ENCODE peak calls at places on chromosomes 5 and 9, in five cellular contexts. A, Z, N, R and V are unnamed samples.

GRCh38 chr9:18185196-18185595 is 288.8 kb upstream of the ADAMTSL1 start:
- DNase-seq in A (no peak), Z (no peak), N (no peak), R (no peak), V (no peak)

GRCh38 chr9:78707481-78707977 is 410.6 kb downstream of the PSAT1 start:
- DNase-seq in A (no peak), Z (no peak), N (peak), R (no peak), V (no peak)

GRCh38 chr5:78591972-78592700 is 56.4 kb downstream of the LHFPL2 start:
- DNase-seq in A (no peak), Z (no peak), N (peak), R (no peak), V (no peak)

GRCh38 chr9:118104385-118104784 is 400.2 kb downstream of the TLR4 start:
- DNase-seq in A (no peak), Z (no peak), N (no peak), R (no peak), V (no peak)

GRCh38 chr9:6584881-6585597 is 60.5 kb downstream of the GLDC start:
- DNase-seq in A (no peak), Z (no peak), N (peak), R (no peak), V (no peak)

GRCh38 chr9:75616841-75617566 is 273.5 kb upstream of the PCSK5 start:
- DNase-seq in A (no peak), Z (no peak), N (no peak), R (no peak), V (no peak)

GRCh38 chr9:31799953-31800609 is 584.4 kb upstream of the ACO1 start:
- DNase-seq in A (no peak), Z (no peak), N (no peak), R (no peak), V (no peak)

GRCh38 chr5:38923661-38924451 is 78.0 kb downstream of the OSMR start:
- DNase-seq in A (no peak), Z (no peak), N (peak), R (no peak), V (no peak)

GRCh38 chr9:135602789-135603481 is 36.4 kb downstream of the GLT6D1 start:
- DNase-seq in A (no peak), Z (peak), N (peak), R (peak), V (peak)

GRCh38 chr5:169757016-169757415 is 119.9 kb downstream of the DOCK2 start:
- DNase-seq in A (no peak), Z (no peak), N (peak), R (no peak), V (no peak)

GRCh38 chr9:137111788-137112563 is 2.6 kb downstream of the DPP7 start:
- DNase-seq in A (no peak), Z (no peak), N (no peak), R (no peak), V (no peak)

GRCh38 chr9:138044485-138045383 is 167.2 kb downstream of the CACNA1B start:
- DNase-seq in A (no peak), Z (no peak), N (no peak), R (no peak), V (no peak)

GRCh38 chr9:136671646-136672430 is 9.1 kb downstream of the EGFL7 start:
- DNase-seq in A (no peak), Z (peak), N (peak), R (peak), V (peak)

GRCh38 chr9:110249639-110250038 is 6.7 kb downstream of the TXN start:
- DNase-seq in A (no peak), Z (no peak), N (no peak), R (no peak), V (no peak)

GRCh38 chr5:179161901-179162300 is 101.7 kb downstream of the ZNF354C start:
- DNase-seq in A (no peak), Z (no peak), N (no peak), R (no peak), V (no peak)

GRCh38 chr5:67193479-67193878 is 3.1 kb downstream of the CD180 start:
- DNase-seq in A (no peak), Z (no peak), N (no peak), R (no peak), V (no peak)

GRCh38 chr5:126852916-126853315 is 76.0 kb downstream of the LMNB1 start:
- DNase-seq in A (no peak), Z (no peak), N (no peak), R (no peak), V (no peak)

GRCh38 chr9:5773324-5773999 is 59.5 kb downstream of the ERMP1 start:
- DNase-seq in A (no peak), Z (no peak), N (peak), R (no peak), V (no peak)